ENCODE peak calls at places on chromosomes 16 and 17, in seven cellular contexts. One of them, this sample, is unnamed.

GRCh38 chr16:87218281-87219055 is 98.7 kb downstream of the C16orf95 start:
- DNase-seq in activated CD4-positive, alpha-beta T cell treated with anti-CD3 and anti-CD28 coated beads, Interleukin-2, amount 50 U/mL, for 1 hour: no peak
- DNase-seq in activated CD8-positive, alpha-beta T cell treated with anti-CD3 and anti-CD28 coated beads for 36 hours: no peak
- DNase-seq in stimulated activated CD4-positive, alpha-beta T cell treated with anti-CD3 and anti-CD28 coated beads, TNF-alpha, amount 100 ng/mL, for 1 hour: no peak
- DNase-seq in OCI-M1: no peak
- DNase-seq in RPMI8226: no peak
- DNase-seq in dermis microvascular lymphatic vessel endothelial cell: no peak
- DNase-seq in this sample: no peak

GRCh38 chr17:42097691-42098661 is at the start of gene ZNF385C:
- DNase-seq in activated CD4-positive, alpha-beta T cell treated with anti-CD3 and anti-CD28 coated beads, Interleukin-2, amount 50 U/mL, for 1 hour: peak; percentile 50
- DNase-seq in activated CD8-positive, alpha-beta T cell treated with anti-CD3 and anti-CD28 coated beads for 36 hours: peak; percentile 50
- DNase-seq in stimulated activated CD4-positive, alpha-beta T cell treated with anti-CD3 and anti-CD28 coated beads, TNF-alpha, amount 100 ng/mL, for 1 hour: peak; percentile 49
- DNase-seq in OCI-M1: no peak
- DNase-seq in RPMI8226: peak; percentile 45
- DNase-seq in dermis microvascular lymphatic vessel endothelial cell: no peak
- DNase-seq in this sample: no peak

GRCh38 chr16:89744813-89745212 is 23.5 kb downstream of the ZNF276 start:
- DNase-seq in activated CD4-positive, alpha-beta T cell treated with anti-CD3 and anti-CD28 coated beads, Interleukin-2, amount 50 U/mL, for 1 hour: no peak
- DNase-seq in activated CD8-positive, alpha-beta T cell treated with anti-CD3 and anti-CD28 coated beads for 36 hours: no peak
- DNase-seq in stimulated activated CD4-positive, alpha-beta T cell treated with anti-CD3 and anti-CD28 coated beads, TNF-alpha, amount 100 ng/mL, for 1 hour: no peak
- DNase-seq in OCI-M1: no peak
- DNase-seq in RPMI8226: no peak
- DNase-seq in dermis microvascular lymphatic vessel endothelial cell: no peak
- DNase-seq in this sample: no peak

GRCh38 chr17:27623578-27623977 is 7.4 kb upstream of the LGALS9 start:
- DNase-seq in activated CD4-positive, alpha-beta T cell treated with anti-CD3 and anti-CD28 coated beads, Interleukin-2, amount 50 U/mL, for 1 hour: no peak
- DNase-seq in activated CD8-positive, alpha-beta T cell treated with anti-CD3 and anti-CD28 coated beads for 36 hours: no peak
- DNase-seq in stimulated activated CD4-positive, alpha-beta T cell treated with anti-CD3 and anti-CD28 coated beads, TNF-alpha, amount 100 ng/mL, for 1 hour: no peak
- DNase-seq in OCI-M1: no peak
- DNase-seq in RPMI8226: no peak
- DNase-seq in dermis microvascular lymphatic vessel endothelial cell: no peak
- DNase-seq in this sample: no peak

GRCh38 chr17:38428643-38429371 is 543 bp downstream of the ARHGAP23 start:
- DNase-seq in activated CD4-positive, alpha-beta T cell treated with anti-CD3 and anti-CD28 coated beads, Interleukin-2, amount 50 U/mL, for 1 hour: no peak
- DNase-seq in activated CD8-positive, alpha-beta T cell treated with anti-CD3 and anti-CD28 coated beads for 36 hours: peak; percentile 39
- DNase-seq in stimulated activated CD4-positive, alpha-beta T cell treated with anti-CD3 and anti-CD28 coated beads, TNF-alpha, amount 100 ng/mL, for 1 hour: no peak
- DNase-seq in OCI-M1: no peak
- DNase-seq in RPMI8226: peak; percentile 55
- DNase-seq in dermis microvascular lymphatic vessel endothelial cell: no peak
- DNase-seq in this sample: no peak

GRCh38 chr16:86577314-86577971 is 906 bp upstream of the FOXL1 start:
- DNase-seq in activated CD4-positive, alpha-beta T cell treated with anti-CD3 and anti-CD28 coated beads, Interleukin-2, amount 50 U/mL, for 1 hour: no peak
- DNase-seq in activated CD8-positive, alpha-beta T cell treated with anti-CD3 and anti-CD28 coated beads for 36 hours: no peak
- DNase-seq in stimulated activated CD4-positive, alpha-beta T cell treated with anti-CD3 and anti-CD28 coated beads, TNF-alpha, amount 100 ng/mL, for 1 hour: no peak
- DNase-seq in OCI-M1: no peak
- DNase-seq in RPMI8226: no peak
- DNase-seq in dermis microvascular lymphatic vessel endothelial cell: no peak
- DNase-seq in this sample: no peak

GRCh38 chr17:10126554-10127493 is 71.6 kb downstream of the GAS7 start:
- DNase-seq in activated CD4-positive, alpha-beta T cell treated with anti-CD3 and anti-CD28 coated beads, Interleukin-2, amount 50 U/mL, for 1 hour: no peak
- DNase-seq in activated CD8-positive, alpha-beta T cell treated with anti-CD3 and anti-CD28 coated beads for 36 hours: peak; percentile 53
- DNase-seq in stimulated activated CD4-positive, alpha-beta T cell treated with anti-CD3 and anti-CD28 coated beads, TNF-alpha, amount 100 ng/mL, for 1 hour: no peak
- DNase-seq in OCI-M1: no peak
- DNase-seq in RPMI8226: no peak
- DNase-seq in dermis microvascular lymphatic vessel endothelial cell: no peak
- DNase-seq in this sample: no peak

GRCh38 chr17:58783380-58783779 is 27.7 kb downstream of the PPM1E start:
- DNase-seq in activated CD4-positive, alpha-beta T cell treated with anti-CD3 and anti-CD28 coated beads, Interleukin-2, amount 50 U/mL, for 1 hour: no peak
- DNase-seq in activated CD8-positive, alpha-beta T cell treated with anti-CD3 and anti-CD28 coated beads for 36 hours: no peak
- DNase-seq in stimulated activated CD4-positive, alpha-beta T cell treated with anti-CD3 and anti-CD28 coated beads, TNF-alpha, amount 100 ng/mL, for 1 hour: no peak
- DNase-seq in OCI-M1: no peak
- DNase-seq in RPMI8226: peak; percentile 55
- DNase-seq in dermis microvascular lymphatic vessel endothelial cell: peak; percentile 3
- DNase-seq in this sample: no peak

GRCh38 chr16:77273815-77274214 is 74.6 kb downstream of the SYCE1L start:
- DNase-seq in activated CD4-positive, alpha-beta T cell treated with anti-CD3 and anti-CD28 coated beads, Interleukin-2, amount 50 U/mL, for 1 hour: no peak
- DNase-seq in activated CD8-positive, alpha-beta T cell treated with anti-CD3 and anti-CD28 coated beads for 36 hours: no peak
- DNase-seq in stimulated activated CD4-positive, alpha-beta T cell treated with anti-CD3 and anti-CD28 coated beads, TNF-alpha, amount 100 ng/mL, for 1 hour: no peak
- DNase-seq in OCI-M1: no peak
- DNase-seq in RPMI8226: no peak
- DNase-seq in dermis microvascular lymphatic vessel endothelial cell: no peak
- DNase-seq in this sample: no peak

GRCh38 chr16:12288537-12289174 is 312.1 kb downstream of the SNX29 start:
- DNase-seq in activated CD4-positive, alpha-beta T cell treated with anti-CD3 and anti-CD28 coated beads, Interleukin-2, amount 50 U/mL, for 1 hour: no peak
- DNase-seq in activated CD8-positive, alpha-beta T cell treated with anti-CD3 and anti-CD28 coated beads for 36 hours: no peak
- DNase-seq in stimulated activated CD4-positive, alpha-beta T cell treated with anti-CD3 and anti-CD28 coated beads, TNF-alpha, amount 100 ng/mL, for 1 hour: no peak
- DNase-seq in OCI-M1: no peak
- DNase-seq in RPMI8226: no peak
- DNase-seq in dermis microvascular lymphatic vessel endothelial cell: no peak
- DNase-seq in this sample: no peak

GRCh38 chr17:27754549-27754948 is 45.8 kb downstream of the NOS2 start:
- DNase-seq in activated CD4-positive, alpha-beta T cell treated with anti-CD3 and anti-CD28 coated beads, Interleukin-2, amount 50 U/mL, for 1 hour: no peak
- DNase-seq in activated CD8-positive, alpha-beta T cell treated with anti-CD3 and anti-CD28 coated beads for 36 hours: no peak
- DNase-seq in stimulated activated CD4-positive, alpha-beta T cell treated with anti-CD3 and anti-CD28 coated beads, TNF-alpha, amount 100 ng/mL, for 1 hour: no peak
- DNase-seq in OCI-M1: no peak
- DNase-seq in RPMI8226: no peak
- DNase-seq in dermis microvascular lymphatic vessel endothelial cell: no peak
- DNase-seq in this sample: no peak

GRCh38 chr16:84357191-84357651 is 11.1 kb upstream of the ATP2C2 start:
- DNase-seq in activated CD4-positive, alpha-beta T cell treated with anti-CD3 and anti-CD28 coated beads, Interleukin-2, amount 50 U/mL, for 1 hour: no peak
- DNase-seq in activated CD8-positive, alpha-beta T cell treated with anti-CD3 and anti-CD28 coated beads for 36 hours: peak; percentile 52
- DNase-seq in stimulated activated CD4-positive, alpha-beta T cell treated with anti-CD3 and anti-CD28 coated beads, TNF-alpha, amount 100 ng/mL, for 1 hour: no peak
- DNase-seq in OCI-M1: peak; percentile 31
- DNase-seq in RPMI8226: no peak
- DNase-seq in dermis microvascular lymphatic vessel endothelial cell: no peak
- DNase-seq in this sample: no peak

GRCh38 chr17:64706224-64707076 is 44.3 kb upstream of the SMURF2 start:
- DNase-seq in activated CD4-positive, alpha-beta T cell treated with anti-CD3 and anti-CD28 coated beads, Interleukin-2, amount 50 U/mL, for 1 hour: no peak
- DNase-seq in activated CD8-positive, alpha-beta T cell treated with anti-CD3 and anti-CD28 coated beads for 36 hours: no peak
- DNase-seq in stimulated activated CD4-positive, alpha-beta T cell treated with anti-CD3 and anti-CD28 coated beads, TNF-alpha, amount 100 ng/mL, for 1 hour: no peak
- DNase-seq in OCI-M1: no peak
- DNase-seq in RPMI8226: no peak
- DNase-seq in dermis microvascular lymphatic vessel endothelial cell: peak; percentile 65
- DNase-seq in this sample: no peak

GRCh38 chr17:55903028-55903690 is 152.3 kb downstream of the PCTP start:
- DNase-seq in activated CD4-positive, alpha-beta T cell treated with anti-CD3 and anti-CD28 coated beads, Interleukin-2, amount 50 U/mL, for 1 hour: no peak
- DNase-seq in activated CD8-positive, alpha-beta T cell treated with anti-CD3 and anti-CD28 coated beads for 36 hours: no peak
- DNase-seq in stimulated activated CD4-positive, alpha-beta T cell treated with anti-CD3 and anti-CD28 coated beads, TNF-alpha, amount 100 ng/mL, for 1 hour: no peak
- DNase-seq in OCI-M1: no peak
- DNase-seq in RPMI8226: no peak
- DNase-seq in dermis microvascular lymphatic vessel endothelial cell: no peak
- DNase-seq in this sample: no peak

GRCh38 chr17:81178136-81179091 is 12.4 kb upstream of the AATK start:
- DNase-seq in activated CD4-positive, alpha-beta T cell treated with anti-CD3 and anti-CD28 coated beads, Interleukin-2, amount 50 U/mL, for 1 hour: no peak
- DNase-seq in activated CD8-positive, alpha-beta T cell treated with anti-CD3 and anti-CD28 coated beads for 36 hours: no peak
- DNase-seq in stimulated activated CD4-positive, alpha-beta T cell treated with anti-CD3 and anti-CD28 coated beads, TNF-alpha, amount 100 ng/mL, for 1 hour: no peak
- DNase-seq in OCI-M1: no peak
- DNase-seq in RPMI8226: no peak
- DNase-seq in dermis microvascular lymphatic vessel endothelial cell: no peak
- DNase-seq in this sample: no peak

GRCh38 chr16:31130899-31131298 is 4.6 kb downstream of the PRSS8 start:
- DNase-seq in activated CD4-positive, alpha-beta T cell treated with anti-CD3 and anti-CD28 coated beads, Interleukin-2, amount 50 U/mL, for 1 hour: no peak
- DNase-seq in activated CD8-positive, alpha-beta T cell treated with anti-CD3 and anti-CD28 coated beads for 36 hours: no peak
- DNase-seq in stimulated activated CD4-positive, alpha-beta T cell treated with anti-CD3 and anti-CD28 coated beads, TNF-alpha, amount 100 ng/mL, for 1 hour: no peak
- DNase-seq in OCI-M1: no peak
- DNase-seq in RPMI8226: no peak
- DNase-seq in dermis microvascular lymphatic vessel endothelial cell: no peak
- DNase-seq in this sample: no peak

GRCh38 chr16:12340151-12340733 is 363.7 kb downstream of the SNX29 start:
- DNase-seq in activated CD4-positive, alpha-beta T cell treated with anti-CD3 and anti-CD28 coated beads, Interleukin-2, amount 50 U/mL, for 1 hour: peak; percentile 3
- DNase-seq in activated CD8-positive, alpha-beta T cell treated with anti-CD3 and anti-CD28 coated beads for 36 hours: peak; percentile 52
- DNase-seq in stimulated activated CD4-positive, alpha-beta T cell treated with anti-CD3 and anti-CD28 coated beads, TNF-alpha, amount 100 ng/mL, for 1 hour: no peak
- DNase-seq in OCI-M1: peak; percentile 14
- DNase-seq in RPMI8226: peak; percentile 59
- DNase-seq in dermis microvascular lymphatic vessel endothelial cell: no peak
- DNase-seq in this sample: no peak

GRCh38 chr17:1042486-1042885 is 45.6 kb downstream of the TIMM22 start:
- DNase-seq in activated CD4-positive, alpha-beta T cell treated with anti-CD3 and anti-CD28 coated beads, Interleukin-2, amount 50 U/mL, for 1 hour: no peak
- DNase-seq in activated CD8-positive, alpha-beta T cell treated with anti-CD3 and anti-CD28 coated beads for 36 hours: no peak
- DNase-seq in stimulated activated CD4-positive, alpha-beta T cell treated with anti-CD3 and anti-CD28 coated beads, TNF-alpha, amount 100 ng/mL, for 1 hour: no peak
- DNase-seq in OCI-M1: no peak
- DNase-seq in RPMI8226: no peak
- DNase-seq in dermis microvascular lymphatic vessel endothelial cell: no peak
- DNase-seq in this sample: no peak

GRCh38 chr17:58249270-58250133 is 11.1 kb downstream of the LPO start:
- DNase-seq in activated CD4-positive, alpha-beta T cell treated with anti-CD3 and anti-CD28 coated beads, Interleukin-2, amount 50 U/mL, for 1 hour: peak; percentile 72
- DNase-seq in activated CD8-positive, alpha-beta T cell treated with anti-CD3 and anti-CD28 coated beads for 36 hours: peak; percentile 77
- DNase-seq in stimulated activated CD4-positive, alpha-beta T cell treated with anti-CD3 and anti-CD28 coated beads, TNF-alpha, amount 100 ng/mL, for 1 hour: peak; percentile 78
- DNase-seq in OCI-M1: peak; percentile 53
- DNase-seq in RPMI8226: peak; percentile 70
- DNase-seq in dermis microvascular lymphatic vessel endothelial cell: peak; percentile 7
- DNase-seq in this sample: peak; percentile 75

GRCh38 chr16:11679250-11679649 is 11.0 kb downstream of the SNN start:
- DNase-seq in activated CD4-positive, alpha-beta T cell treated with anti-CD3 and anti-CD28 coated beads, Interleukin-2, amount 50 U/mL, for 1 hour: no peak
- DNase-seq in activated CD8-positive, alpha-beta T cell treated with anti-CD3 and anti-CD28 coated beads for 36 hours: no peak
- DNase-seq in stimulated activated CD4-positive, alpha-beta T cell treated with anti-CD3 and anti-CD28 coated beads, TNF-alpha, amount 100 ng/mL, for 1 hour: no peak
- DNase-seq in OCI-M1: no peak
- DNase-seq in RPMI8226: peak; percentile 72
- DNase-seq in dermis microvascular lymphatic vessel endothelial cell: no peak
- DNase-seq in this sample: no peak

GRCh38 chr17:65553646-65554567 is 7.5 kb downstream of the AXIN2 start:
- DNase-seq in activated CD4-positive, alpha-beta T cell treated with anti-CD3 and anti-CD28 coated beads, Interleukin-2, amount 50 U/mL, for 1 hour: no peak
- DNase-seq in activated CD8-positive, alpha-beta T cell treated with anti-CD3 and anti-CD28 coated beads for 36 hours: no peak
- DNase-seq in stimulated activated CD4-positive, alpha-beta T cell treated with anti-CD3 and anti-CD28 coated beads, TNF-alpha, amount 100 ng/mL, for 1 hour: no peak
- DNase-seq in OCI-M1: no peak
- DNase-seq in RPMI8226: no peak
- DNase-seq in dermis microvascular lymphatic vessel endothelial cell: no peak
- DNase-seq in this sample: no peak

GRCh38 chr16:49599281-49599680 is 225.7 kb downstream of the C16orf78 start:
- DNase-seq in activated CD4-positive, alpha-beta T cell treated with anti-CD3 and anti-CD28 coated beads, Interleukin-2, amount 50 U/mL, for 1 hour: no peak
- DNase-seq in activated CD8-positive, alpha-beta T cell treated with anti-CD3 and anti-CD28 coated beads for 36 hours: no peak
- DNase-seq in stimulated activated CD4-positive, alpha-beta T cell treated with anti-CD3 and anti-CD28 coated beads, TNF-alpha, amount 100 ng/mL, for 1 hour: no peak
- DNase-seq in OCI-M1: no peak
- DNase-seq in RPMI8226: no peak
- DNase-seq in dermis microvascular lymphatic vessel endothelial cell: no peak
- DNase-seq in this sample: no peak

GRCh38 chr17:37447641-37448040 is 41.0 kb downstream of the TADA2A start:
- DNase-seq in activated CD4-positive, alpha-beta T cell treated with anti-CD3 and anti-CD28 coated beads, Interleukin-2, amount 50 U/mL, for 1 hour: no peak
- DNase-seq in activated CD8-positive, alpha-beta T cell treated with anti-CD3 and anti-CD28 coated beads for 36 hours: no peak
- DNase-seq in stimulated activated CD4-positive, alpha-beta T cell treated with anti-CD3 and anti-CD28 coated beads, TNF-alpha, amount 100 ng/mL, for 1 hour: no peak
- DNase-seq in OCI-M1: no peak
- DNase-seq in RPMI8226: no peak
- DNase-seq in dermis microvascular lymphatic vessel endothelial cell: no peak
- DNase-seq in this sample: no peak

GRCh38 chr17:57761887-57762286 is 16.8 kb upstream of the CCDC182 start:
- DNase-seq in activated CD4-positive, alpha-beta T cell treated with anti-CD3 and anti-CD28 coated beads, Interleukin-2, amount 50 U/mL, for 1 hour: no peak
- DNase-seq in activated CD8-positive, alpha-beta T cell treated with anti-CD3 and anti-CD28 coated beads for 36 hours: no peak
- DNase-seq in stimulated activated CD4-positive, alpha-beta T cell treated with anti-CD3 and anti-CD28 coated beads, TNF-alpha, amount 100 ng/mL, for 1 hour: no peak
- DNase-seq in OCI-M1: peak; percentile 31
- DNase-seq in RPMI8226: no peak
- DNase-seq in dermis microvascular lymphatic vessel endothelial cell: no peak
- DNase-seq in this sample: no peak

GRCh38 chr16:72311426-72311825 is 139.5 kb upstream of the PMFBP1 start:
- DNase-seq in activated CD4-positive, alpha-beta T cell treated with anti-CD3 and anti-CD28 coated beads, Interleukin-2, amount 50 U/mL, for 1 hour: no peak
- DNase-seq in activated CD8-positive, alpha-beta T cell treated with anti-CD3 and anti-CD28 coated beads for 36 hours: no peak
- DNase-seq in stimulated activated CD4-positive, alpha-beta T cell treated with anti-CD3 and anti-CD28 coated beads, TNF-alpha, amount 100 ng/mL, for 1 hour: no peak
- DNase-seq in OCI-M1: no peak
- DNase-seq in RPMI8226: no peak
- DNase-seq in dermis microvascular lymphatic vessel endothelial cell: no peak
- DNase-seq in this sample: no peak

GRCh38 chr16:24972608-24973220 is 42.5 kb downstream of the ARHGAP17 start:
- DNase-seq in activated CD4-positive, alpha-beta T cell treated with anti-CD3 and anti-CD28 coated beads, Interleukin-2, amount 50 U/mL, for 1 hour: no peak
- DNase-seq in activated CD8-positive, alpha-beta T cell treated with anti-CD3 and anti-CD28 coated beads for 36 hours: no peak
- DNase-seq in stimulated activated CD4-positive, alpha-beta T cell treated with anti-CD3 and anti-CD28 coated beads, TNF-alpha, amount 100 ng/mL, for 1 hour: no peak
- DNase-seq in OCI-M1: no peak
- DNase-seq in RPMI8226: no peak
- DNase-seq in dermis microvascular lymphatic vessel endothelial cell: no peak
- DNase-seq in this sample: no peak

GRCh38 chr17:38742431-38743308 is 5.5 kb downstream of the PCGF2 start:
- DNase-seq in activated CD4-positive, alpha-beta T cell treated with anti-CD3 and anti-CD28 coated beads, Interleukin-2, amount 50 U/mL, for 1 hour: no peak
- DNase-seq in activated CD8-positive, alpha-beta T cell treated with anti-CD3 and anti-CD28 coated beads for 36 hours: peak; percentile 35
- DNase-seq in stimulated activated CD4-positive, alpha-beta T cell treated with anti-CD3 and anti-CD28 coated beads, TNF-alpha, amount 100 ng/mL, for 1 hour: no peak
- DNase-seq in OCI-M1: peak; percentile 13
- DNase-seq in RPMI8226: peak; percentile 34
- DNase-seq in dermis microvascular lymphatic vessel endothelial cell: peak; percentile 96
- DNase-seq in this sample: no peak

GRCh38 chr16:3113765-3114479 is 1.5 kb downstream of the ZNF205 start:
- DNase-seq in activated CD4-positive, alpha-beta T cell treated with anti-CD3 and anti-CD28 coated beads, Interleukin-2, amount 50 U/mL, for 1 hour: no peak
- DNase-seq in activated CD8-positive, alpha-beta T cell treated with anti-CD3 and anti-CD28 coated beads for 36 hours: no peak
- DNase-seq in stimulated activated CD4-positive, alpha-beta T cell treated with anti-CD3 and anti-CD28 coated beads, TNF-alpha, amount 100 ng/mL, for 1 hour: no peak
- DNase-seq in OCI-M1: no peak
- DNase-seq in RPMI8226: no peak
- DNase-seq in dermis microvascular lymphatic vessel endothelial cell: peak; percentile 36
- DNase-seq in this sample: no peak

GRCh38 chr17:50863221-50863843 is 2.8 kb downstream of the TOB1 start:
- DNase-seq in activated CD4-positive, alpha-beta T cell treated with anti-CD3 and anti-CD28 coated beads, Interleukin-2, amount 50 U/mL, for 1 hour: peak; percentile 23
- DNase-seq in activated CD8-positive, alpha-beta T cell treated with anti-CD3 and anti-CD28 coated beads for 36 hours: peak; percentile 71
- DNase-seq in stimulated activated CD4-positive, alpha-beta T cell treated with anti-CD3 and anti-CD28 coated beads, TNF-alpha, amount 100 ng/mL, for 1 hour: no peak
- DNase-seq in OCI-M1: peak; percentile 65
- DNase-seq in RPMI8226: peak; percentile 53
- DNase-seq in dermis microvascular lymphatic vessel endothelial cell: no peak
- DNase-seq in this sample: no peak

GRCh38 chr16:86120201-86120981 is 221.4 kb downstream of the IRF8 start:
- DNase-seq in activated CD4-positive, alpha-beta T cell treated with anti-CD3 and anti-CD28 coated beads, Interleukin-2, amount 50 U/mL, for 1 hour: no peak
- DNase-seq in activated CD8-positive, alpha-beta T cell treated with anti-CD3 and anti-CD28 coated beads for 36 hours: peak; percentile 5
- DNase-seq in stimulated activated CD4-positive, alpha-beta T cell treated with anti-CD3 and anti-CD28 coated beads, TNF-alpha, amount 100 ng/mL, for 1 hour: no peak
- DNase-seq in OCI-M1: no peak
- DNase-seq in RPMI8226: no peak
- DNase-seq in dermis microvascular lymphatic vessel endothelial cell: no peak
- DNase-seq in this sample: no peak

GRCh38 chr17:29585080-29585751 is 4.2 kb downstream of the GIT1 start:
- DNase-seq in activated CD4-positive, alpha-beta T cell treated with anti-CD3 and anti-CD28 coated beads, Interleukin-2, amount 50 U/mL, for 1 hour: no peak
- DNase-seq in activated CD8-positive, alpha-beta T cell treated with anti-CD3 and anti-CD28 coated beads for 36 hours: peak; percentile 45
- DNase-seq in stimulated activated CD4-positive, alpha-beta T cell treated with anti-CD3 and anti-CD28 coated beads, TNF-alpha, amount 100 ng/mL, for 1 hour: no peak
- DNase-seq in OCI-M1: no peak
- DNase-seq in RPMI8226: no peak
- DNase-seq in dermis microvascular lymphatic vessel endothelial cell: peak; percentile 74
- DNase-seq in this sample: no peak